ENCODE peak calls at places on chromosomes 1 and 21, in four cellular contexts. G, D, F and E are unnamed samples.

GRCh38 chr1:75514270-75514669 is 96.6 kb downstream of the SLC44A5 start:
- DNase-seq in G (no peak), D (no peak), F (no peak), E (no peak)

GRCh38 chr1:18950415-18951026 is 6.0 kb downstream of the IFFO2 start:
- DNase-seq in G (no peak), D (no peak), F (no peak), E (no peak)

GRCh38 chr1:27572679-27573426 is 31.1 kb downstream of the AHDC1 start:
- DNase-seq in G (no peak), D (no peak), F (peak), E (no peak)

GRCh38 chr1:165633624-165634023 is 2.6 kb downstream of the MGST3 start:
- DNase-seq in G (no peak), D (no peak), F (peak), E (no peak)

GRCh38 chr1:15249032-15249601 is 2.1 kb downstream of the FHAD1 start:
- DNase-seq in G (no peak), D (no peak), F (no peak), E (no peak)

GRCh38 chr1:5707566-5708178 is 284.6 kb downstream of the NPHP4 start:
- DNase-seq in G (no peak), D (peak), F (no peak), E (no peak)

GRCh38 chr1:13723810-13724209 is 23.8 kb downstream of the PRDM2 start:
- DNase-seq in G (no peak), D (no peak), F (peak), E (peak)

GRCh38 chr1:153662269-153662668 is 3.8 kb downstream of the SNAPIN start:
- DNase-seq in G (no peak), D (no peak), F (no peak), E (no peak)

GRCh38 chr1:60463786-60464185 is 390.2 kb upstream of the C1orf87 start:
- DNase-seq in G (no peak), D (no peak), F (no peak), E (no peak)

GRCh38 chr1:10962483-10962882 is 50.0 kb upstream of the TARDBP start:
- DNase-seq in G (no peak), D (no peak), F (no peak), E (peak)

GRCh38 chr1:159469921-159470595 is 30.5 kb downstream of the OR10J1 start:
- DNase-seq in G (no peak), D (no peak), F (no peak), E (no peak)

GRCh38 chr1:175192111-175192629 is 406 bp downstream of the KIAA0040 start:
- DNase-seq in G (no peak), D (peak), F (peak), E (peak)

GRCh38 chr21:15301736-15302135 is 236.9 kb upstream of the NRIP1 start:
- DNase-seq in G (no peak), D (no peak), F (no peak), E (no peak)

GRCh38 chr1:24640288-24640687 is 2.8 kb upstream of the SRRM1 start:
- DNase-seq in G (no peak), D (no peak), F (no peak), E (peak)

GRCh38 chr1:9394010-9394409 is 101.3 kb downstream of the SPSB1 start:
- DNase-seq in G (no peak), D (no peak), F (no peak), E (no peak)

GRCh38 chr1:229629251-229629650 is 3.2 kb downstream of the URB2 start:
- DNase-seq in G (no peak), D (no peak), F (no peak), E (no peak)

GRCh38 chr21:45000637-45001133 is 60.9 kb downstream of the SLX9 start:
- DNase-seq in G (no peak), D (no peak), F (no peak), E (no peak)

GRCh38 chr1:24060482-24060881 is 51.5 kb downstream of the MYOM3 start:
- DNase-seq in G (no peak), D (no peak), F (no peak), E (no peak)

GRCh38 chr1:145959957-145960467 is 2.2 kb upstream of the LIX1L start:
- DNase-seq in G (no peak), D (no peak), F (no peak), E (no peak)

GRCh38 chr1:40694353-40694874 is 2.9 kb downstream of the NFYC start:
- DNase-seq in G (no peak), D (no peak), F (no peak), E (no peak)

GRCh38 chr1:43156026-43156425 is 16.1 kb downstream of the EBNA1BP2 start:
- DNase-seq in G (no peak), D (no peak), F (no peak), E (no peak)

GRCh38 chr1:16980473-16981268 is at the start of gene MFAP2:
- DNase-seq in G (no peak), D (no peak), F (no peak), E (no peak)

GRCh38 chr1:46535063-46535462 is 16.4 kb downstream of the KNCN start:
- DNase-seq in G (no peak), D (no peak), F (peak), E (peak)

GRCh38 chr1:214686497-214686896 is 83.5 kb downstream of the CENPF start:
- DNase-seq in G (no peak), D (no peak), F (no peak), E (no peak)

GRCh38 chr1:93810316-93810715 is 68.7 kb downstream of the DNTTIP2 start:
- DNase-seq in G (no peak), D (no peak), F (no peak), E (no peak)

GRCh38 chr1:1624443-1625403 is 7.2 kb upstream of the MMP23B start:
- DNase-seq in G (no peak), D (no peak), F (no peak), E (no peak)

GRCh38 chr1:179042700-179043099 is 17.0 kb downstream of the FAM20B start:
- DNase-seq in G (no peak), D (no peak), F (no peak), E (no peak)

GRCh38 chr1:198295186-198295585 is 138.4 kb downstream of the NEK7 start:
- DNase-seq in G (no peak), D (no peak), F (no peak), E (no peak)

GRCh38 chr1:198291924-198292323 is 135.1 kb downstream of the NEK7 start:
- DNase-seq in G (no peak), D (no peak), F (no peak), E (no peak)

GRCh38 chr1:198298653-198299052 is 141.9 kb downstream of the NEK7 start:
- DNase-seq in G (no peak), D (no peak), F (no peak), E (no peak)

GRCh38 chr1:198297281-198297680 is 140.5 kb downstream of the NEK7 start:
- DNase-seq in G (no peak), D (no peak), F (no peak), E (no peak)

GRCh38 chr1:198295975-198296374 is 139.2 kb downstream of the NEK7 start:
- DNase-seq in G (no peak), D (no peak), F (no peak), E (no peak)
- TF ChIP-seq POLR2A in G (no peak), D (no peak), F (no peak), E (no peak)

DNA sequence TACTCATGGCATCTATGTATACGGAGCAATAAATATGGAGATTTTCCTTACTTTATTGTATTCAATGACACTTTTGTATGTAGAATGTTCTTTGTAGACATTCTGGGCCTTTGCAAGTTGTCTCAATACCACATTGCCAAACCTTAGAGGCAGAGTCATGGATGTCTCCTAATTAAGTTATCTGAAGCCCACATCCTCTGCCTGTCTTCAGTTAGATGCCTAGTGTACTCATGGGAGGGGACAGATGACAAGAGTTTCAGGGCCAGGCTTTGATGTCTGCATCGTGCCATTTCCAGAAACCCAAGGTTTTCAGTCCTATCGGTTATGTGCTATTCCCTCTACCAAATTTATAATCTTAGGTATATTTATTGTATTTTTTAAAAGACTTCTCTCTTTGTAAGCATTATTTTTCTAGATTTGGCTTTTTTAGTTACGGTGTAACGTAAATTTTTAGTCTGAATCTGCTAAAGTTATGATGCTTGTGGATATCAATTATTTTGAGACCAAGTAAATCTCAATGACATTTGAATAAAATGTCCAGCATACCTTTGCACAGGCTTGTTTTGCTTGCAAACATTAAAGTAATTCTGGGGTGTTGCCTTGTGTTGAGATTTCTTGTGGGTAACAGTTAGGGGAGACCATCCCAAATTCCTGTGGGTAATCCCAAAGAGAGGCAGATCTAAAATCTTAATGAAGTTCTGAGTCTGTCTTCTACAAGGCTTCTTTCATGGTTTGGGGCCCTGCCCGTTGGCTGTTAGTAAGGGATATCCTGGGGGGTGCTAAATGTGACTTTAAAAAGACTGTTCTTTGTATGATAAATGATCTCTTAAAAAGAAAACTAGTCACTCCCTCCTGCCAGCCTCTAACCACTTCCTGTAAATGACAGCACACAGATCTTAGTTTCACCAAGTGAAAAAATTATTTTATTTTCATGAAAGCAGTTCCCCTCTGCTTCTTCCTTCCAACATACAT is 8.0 kb upstream of the MACF1 start:
- DNase-seq in G (no peak), D (no peak), F (peak), E (no peak)
- TF ChIP-seq POLR2A in G (no peak), D (no peak), F (no peak), E (no peak)

DNA sequence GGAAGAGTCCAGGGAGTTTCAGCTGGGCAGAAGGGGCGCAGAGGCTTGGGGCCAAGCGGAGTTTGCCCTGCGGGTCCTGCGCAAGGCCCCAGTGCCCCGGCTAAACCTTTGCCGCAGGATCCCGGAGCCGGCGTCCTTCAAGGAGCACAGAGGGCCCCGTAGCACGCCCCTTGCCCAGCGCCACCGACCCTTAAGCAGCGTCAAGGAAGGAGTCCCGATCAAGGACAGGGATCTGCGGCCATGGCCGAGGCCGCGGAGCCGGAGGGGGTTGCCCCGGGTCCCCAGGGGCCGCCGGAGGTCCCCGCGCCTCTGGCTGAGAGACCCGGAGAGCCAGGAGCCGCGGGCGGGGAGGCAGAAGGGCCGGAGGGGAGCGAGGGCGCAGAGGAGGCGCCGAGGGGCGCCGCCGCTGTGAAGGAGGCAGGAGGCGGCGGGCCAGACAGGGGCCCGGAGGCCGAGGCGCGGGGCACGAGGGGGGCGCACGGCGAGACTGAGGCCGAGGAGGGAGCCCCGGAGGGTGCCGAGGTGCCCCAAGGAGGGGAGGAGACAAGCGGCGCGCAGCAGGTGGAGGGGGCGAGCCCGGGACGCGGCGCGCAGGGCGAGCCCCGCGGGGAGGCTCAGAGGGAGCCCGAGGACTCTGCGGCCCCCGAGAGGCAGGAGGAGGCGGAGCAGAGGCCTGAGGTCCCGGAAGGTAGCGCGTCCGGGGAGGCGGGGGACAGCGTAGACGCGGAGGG is 520 bp downstream of the CLIC6 start:
- DNase-seq in G (no peak), D (no peak), F (no peak), E (peak)
- TF ChIP-seq POLR2A in G (no peak), D (no peak), F (no peak), E (no peak)

DNA sequence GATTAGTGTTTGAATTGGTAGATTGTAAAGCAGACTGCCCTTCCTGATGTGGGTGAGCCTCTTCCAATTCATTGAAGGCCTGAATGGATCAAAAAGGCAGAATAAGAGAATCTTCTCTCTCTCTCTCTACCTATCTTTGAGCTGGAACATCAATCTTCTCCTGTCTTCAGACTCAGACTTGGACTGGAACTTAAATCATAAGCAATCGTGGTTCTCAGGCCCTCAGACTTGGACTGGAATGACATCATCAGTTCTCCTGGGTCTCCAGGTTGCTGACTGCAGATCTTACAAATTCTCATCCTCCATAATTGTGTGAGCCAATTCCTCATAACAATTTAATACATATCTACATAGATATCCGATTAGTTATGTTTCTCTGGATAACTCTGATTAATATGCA is 66.8 kb downstream of the IER5 start:
- DNase-seq in G (no peak), D (no peak), F (no peak), E (no peak)
- TF ChIP-seq POLR2A in G (no peak), D (no peak), F (no peak), E (no peak)